ENCODE peak calls at places on chromosomes 7 and 10, in seven cellular contexts. One of them, this sample, is unnamed.

GRCh38 chr7:74453321-74454011 is at the start of gene GTF2IRD1:
- DNase-seq in cardiac septum: no peak
- DNase-seq in epithelial cell of esophagus: peak; percentile 77
- DNase-seq in GM12878: no peak
- DNase-seq in stimulated activated CD8-positive, alpha-beta memory T cell treated with anti-CD3 and anti-CD28 coated beads, Interleukin-4, amount 100 ng/mL, for 4 hours: no peak
- DNase-seq in kidney: peak; percentile 91
- DNase-seq in KBM-7: peak; percentile 63
- DNase-seq in this sample: peak; percentile 96

GRCh38 chr10:73780966-73781365 is 882 bp upstream of the CHCHD1 start:
- DNase-seq in epithelial cell of esophagus: peak; percentile 42
- DNase-seq in cardiac septum: no peak
- DNase-seq in kidney: no peak
- DNase-seq in KBM-7: no peak
- DNase-seq in stimulated activated CD8-positive, alpha-beta memory T cell treated with anti-CD3 and anti-CD28 coated beads, Interleukin-4, amount 100 ng/mL, for 4 hours: no peak
- DNase-seq in GM12878: no peak
- DNase-seq in this sample: no peak

GRCh38 chr10:29784175-29784773 is 149.5 kb upstream of the SVIL start:
- DNase-seq in KBM-7: no peak
- DNase-seq in cardiac septum: peak; percentile 77
- DNase-seq in GM12878: no peak
- DNase-seq in stimulated activated CD8-positive, alpha-beta memory T cell treated with anti-CD3 and anti-CD28 coated beads, Interleukin-4, amount 100 ng/mL, for 4 hours: no peak
- DNase-seq in epithelial cell of esophagus: peak; percentile 100
- DNase-seq in kidney: peak; percentile 73
- DNase-seq in this sample: no peak

GRCh38 chr7:37674534-37674933 is 9.0 kb upstream of the GPR141 start:
- DNase-seq in stimulated activated CD8-positive, alpha-beta memory T cell treated with anti-CD3 and anti-CD28 coated beads, Interleukin-4, amount 100 ng/mL, for 4 hours: no peak
- DNase-seq in KBM-7: peak; percentile 83
- DNase-seq in kidney: no peak
- DNase-seq in GM12878: no peak
- DNase-seq in cardiac septum: no peak
- DNase-seq in epithelial cell of esophagus: no peak
- DNase-seq in this sample: no peak

GRCh38 chr7:44884553-44885393 is 557 bp downstream of the PURB start:
- DNase-seq in GM12878: no peak
- DNase-seq in epithelial cell of esophagus: peak; percentile 45
- DNase-seq in stimulated activated CD8-positive, alpha-beta memory T cell treated with anti-CD3 and anti-CD28 coated beads, Interleukin-4, amount 100 ng/mL, for 4 hours: peak; percentile 17
- DNase-seq in cardiac septum: peak; percentile 78
- DNase-seq in kidney: peak; percentile 90
- DNase-seq in KBM-7: peak; percentile 54
- DNase-seq in this sample: peak; percentile 22

GRCh38 chr7:140435252-140435895 is 31.5 kb downstream of the RAB19 start:
- DNase-seq in cardiac septum: no peak
- DNase-seq in stimulated activated CD8-positive, alpha-beta memory T cell treated with anti-CD3 and anti-CD28 coated beads, Interleukin-4, amount 100 ng/mL, for 4 hours: no peak
- DNase-seq in epithelial cell of esophagus: no peak
- DNase-seq in GM12878: no peak
- DNase-seq in KBM-7: no peak
- DNase-seq in kidney: peak; percentile 61
- DNase-seq in this sample: no peak

GRCh38 chr10:58189269-58189668 is 78.4 kb downstream of the IPMK start:
- DNase-seq in kidney: no peak
- DNase-seq in cardiac septum: no peak
- DNase-seq in KBM-7: peak; percentile 17
- DNase-seq in GM12878: no peak
- DNase-seq in stimulated activated CD8-positive, alpha-beta memory T cell treated with anti-CD3 and anti-CD28 coated beads, Interleukin-4, amount 100 ng/mL, for 4 hours: no peak
- DNase-seq in epithelial cell of esophagus: peak; percentile 68
- DNase-seq in this sample: no peak

GRCh38 chr7:5643280-5643679 is 138.2 kb downstream of the RNF216 start:
- DNase-seq in KBM-7: peak; percentile 74
- DNase-seq in kidney: peak; percentile 71
- DNase-seq in epithelial cell of esophagus: peak; percentile 42
- DNase-seq in cardiac septum: no peak
- DNase-seq in stimulated activated CD8-positive, alpha-beta memory T cell treated with anti-CD3 and anti-CD28 coated beads, Interleukin-4, amount 100 ng/mL, for 4 hours: no peak
- DNase-seq in GM12878: no peak
- DNase-seq in this sample: no peak

GRCh38 chr7:135441791-135442190 is 68.1 kb downstream of the CNOT4 start:
- DNase-seq in kidney: no peak
- DNase-seq in cardiac septum: no peak
- DNase-seq in GM12878: no peak
- DNase-seq in stimulated activated CD8-positive, alpha-beta memory T cell treated with anti-CD3 and anti-CD28 coated beads, Interleukin-4, amount 100 ng/mL, for 4 hours: no peak
- DNase-seq in KBM-7: no peak
- DNase-seq in epithelial cell of esophagus: peak; percentile 62
- DNase-seq in this sample: no peak

GRCh38 chr7:76300210-76300731 is 2.2 kb upstream of the HSPB1 start:
- DNase-seq in KBM-7: no peak
- DNase-seq in GM12878: no peak
- DNase-seq in kidney: no peak
- DNase-seq in cardiac septum: no peak
- DNase-seq in epithelial cell of esophagus: peak; percentile 98
- DNase-seq in stimulated activated CD8-positive, alpha-beta memory T cell treated with anti-CD3 and anti-CD28 coated beads, Interleukin-4, amount 100 ng/mL, for 4 hours: no peak
- DNase-seq in this sample: no peak